ENCODE peak calls at places on chromosomes 4 and X, in five cellular contexts. One of them, this sample, is unnamed.

GRCh38 chrX:120781416-120781815 is 94.2 kb downstream of the CT47B1 start:
- DNase-seq in HEK293T: no peak
- DNase-seq in GM12878: no peak
- DNase-seq in NT2/D1: no peak
- DNase-seq in HepG2: no peak
- DNase-seq in this sample: no peak

GRCh38 chrX:23901805-23902204 is 5.9 kb downstream of the APOO start:
- DNase-seq in HEK293T: peak
- DNase-seq in GM12878: peak
- DNase-seq in NT2/D1: peak
- DNase-seq in HepG2: peak
- DNase-seq in this sample: no peak

GRCh38 chr4:24568425-24568824 is 15.9 kb downstream of the DHX15 start:
- DNase-seq in HEK293T: no peak
- DNase-seq in GM12878: no peak
- DNase-seq in NT2/D1: no peak
- DNase-seq in HepG2: no peak
- DNase-seq in this sample: no peak

GRCh38 chr4:125004676-125005075 is 292.1 kb upstream of the ANKRD50 start:
- DNase-seq in HEK293T: no peak
- DNase-seq in GM12878: no peak
- DNase-seq in NT2/D1: no peak
- DNase-seq in HepG2: no peak
- DNase-seq in this sample: no peak

GRCh38 chr4:52982246-52982950 is 120.3 kb downstream of the RASL11B start:
- DNase-seq in HEK293T: peak
- DNase-seq in GM12878: no peak
- DNase-seq in NT2/D1: peak
- DNase-seq in HepG2: peak
- DNase-seq in this sample: no peak

GRCh38 chrX:27964432-27964831 is 16.8 kb downstream of the DCAF8L1 start:
- DNase-seq in HEK293T: no peak
- DNase-seq in GM12878: no peak
- DNase-seq in NT2/D1: no peak
- DNase-seq in HepG2: no peak
- DNase-seq in this sample: no peak

GRCh38 chr4:38948551-38948950 is 80.9 kb downstream of the FAM114A1 start:
- DNase-seq in HEK293T: no peak
- DNase-seq in GM12878: no peak
- DNase-seq in NT2/D1: no peak
- DNase-seq in HepG2: no peak
- DNase-seq in this sample: no peak

GRCh38 chr4:128862608-128863313 is 53.3 kb downstream of the JADE1 start:
- DNase-seq in HEK293T: no peak
- DNase-seq in GM12878: peak
- DNase-seq in NT2/D1: no peak
- DNase-seq in HepG2: no peak
- DNase-seq in this sample: no peak

GRCh38 chrX:115058276-115058675 is 40.9 kb upstream of the IL13RA2 start:
- DNase-seq in HEK293T: no peak
- DNase-seq in GM12878: no peak
- DNase-seq in NT2/D1: no peak
- DNase-seq in HepG2: no peak
- DNase-seq in this sample: no peak

GRCh38 chr4:89939994-89940393 is 45.3 kb downstream of the MMRN1 start:
- DNase-seq in HEK293T: no peak
- DNase-seq in GM12878: no peak
- DNase-seq in NT2/D1: no peak
- DNase-seq in HepG2: no peak
- DNase-seq in this sample: no peak

GRCh38 chrX:14964500-14964899 is 91.3 kb downstream of the MOSPD2 start:
- DNase-seq in HEK293T: no peak
- DNase-seq in GM12878: no peak
- DNase-seq in NT2/D1: no peak
- DNase-seq in HepG2: no peak
- DNase-seq in this sample: no peak

GRCh38 chrX:11137543-11138139 is 26.5 kb downstream of the HCCS start:
- DNase-seq in HEK293T: no peak
- DNase-seq in GM12878: no peak
- DNase-seq in NT2/D1: no peak
- DNase-seq in HepG2: peak
- DNase-seq in this sample: no peak

GRCh38 chr4:132101526-132101925 is 1047.6 kb upstream of the PCDH10 start:
- DNase-seq in HEK293T: no peak
- DNase-seq in GM12878: no peak
- DNase-seq in NT2/D1: no peak
- DNase-seq in HepG2: no peak
- DNase-seq in this sample: no peak

GRCh38 chrX:119784747-119785446 is 6.5 kb downstream of the RPL39 start:
- DNase-seq in HEK293T: peak
- DNase-seq in GM12878: no peak
- DNase-seq in NT2/D1: no peak
- DNase-seq in HepG2: no peak
- DNase-seq in this sample: peak

GRCh38 chr4:177728361-177729152 is 286.3 kb upstream of the AGA start:
- DNase-seq in HEK293T: no peak
- DNase-seq in GM12878: no peak
- DNase-seq in NT2/D1: no peak
- DNase-seq in HepG2: peak
- DNase-seq in this sample: no peak

GRCh38 chr4:102454981-102455690 is 46.0 kb upstream of the NFKB1 start:
- DNase-seq in HEK293T: no peak
- DNase-seq in GM12878: no peak
- DNase-seq in NT2/D1: no peak
- DNase-seq in HepG2: no peak
- DNase-seq in this sample: no peak

GRCh38 chr4:25308761-25309160 is 3.8 kb upstream of the ZCCHC4 start:
- DNase-seq in HEK293T: no peak
- DNase-seq in GM12878: no peak
- DNase-seq in NT2/D1: no peak
- DNase-seq in HepG2: peak
- DNase-seq in this sample: no peak

GRCh38 chrX:10015711-10016515 is 48.8 kb downstream of the CLDN34 start:
- DNase-seq in HEK293T: no peak
- DNase-seq in GM12878: no peak
- DNase-seq in NT2/D1: no peak
- DNase-seq in HepG2: no peak
- DNase-seq in this sample: peak

GRCh38 chrX:120790552-120790951 is 85.1 kb downstream of the CT47B1 start:
- DNase-seq in HEK293T: no peak
- DNase-seq in GM12878: no peak
- DNase-seq in NT2/D1: no peak
- DNase-seq in HepG2: no peak
- DNase-seq in this sample: no peak

GRCh38 chr4:17168571-17168970 is 270.1 kb upstream of the LDB2 start:
- DNase-seq in HEK293T: peak
- DNase-seq in GM12878: no peak
- DNase-seq in NT2/D1: peak
- DNase-seq in HepG2: no peak
- DNase-seq in this sample: no peak

GRCh38 chr4:74111990-74112389 is 13.0 kb upstream of the CXCL2 start:
- DNase-seq in HEK293T: no peak
- DNase-seq in GM12878: no peak
- DNase-seq in NT2/D1: no peak
- DNase-seq in HepG2: no peak
- DNase-seq in this sample: no peak

GRCh38 chrX:87664381-87664780 is 146.8 kb downstream of the KLHL4 start:
- DNase-seq in HEK293T: no peak
- DNase-seq in GM12878: no peak
- DNase-seq in NT2/D1: no peak
- DNase-seq in HepG2: no peak
- DNase-seq in this sample: no peak

GRCh38 chr4:656651-657337 is 17.3 kb downstream of the ATP5ME start:
- DNase-seq in HEK293T: no peak
- DNase-seq in GM12878: no peak
- DNase-seq in NT2/D1: no peak
- DNase-seq in HepG2: peak
- DNase-seq in this sample: no peak

GRCh38 chr4:57553695-57554094 is 443.5 kb upstream of the IGFBP7 start:
- DNase-seq in HEK293T: no peak
- DNase-seq in GM12878: no peak
- DNase-seq in NT2/D1: no peak
- DNase-seq in HepG2: no peak
- DNase-seq in this sample: no peak

DNA sequence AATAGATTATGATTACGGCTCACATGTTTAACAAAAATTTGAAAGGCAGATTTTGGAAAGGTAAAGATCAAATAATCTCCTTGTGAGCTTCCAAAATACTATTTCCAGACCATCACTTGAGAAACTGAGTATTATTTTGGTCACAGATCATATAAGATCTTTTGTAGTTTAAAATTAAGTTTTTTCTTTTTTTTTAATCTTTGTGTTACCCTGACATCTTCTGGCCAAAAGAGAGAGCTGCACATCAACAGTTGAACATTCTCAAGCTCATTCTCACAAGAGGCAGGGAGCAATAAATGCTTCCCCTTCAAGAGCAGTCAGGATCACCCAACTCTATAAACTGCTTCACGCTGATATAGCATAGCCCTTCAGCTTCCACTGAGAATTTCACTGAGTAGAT is 15.9 kb downstream of the TMEM192 start:
- DNase-seq in HEK293T: peak
- DNase-seq in GM12878: no peak
- DNase-seq in NT2/D1: no peak
- DNase-seq in HepG2: peak
- DNase-seq in this sample: no peak
- TF ChIP-seq SUZ12 in HEK293T: no peak
- TF ChIP-seq SUZ12 in GM12878: no peak
- TF ChIP-seq SUZ12 in NT2/D1: no peak
- TF ChIP-seq SUZ12 in HepG2: no peak
- TF ChIP-seq SUZ12 in this sample: no peak

GRCh38 chrX:103363046-103363445 is 6.7 kb downstream of the TCEAL9 start:
- DNase-seq in HEK293T: no peak
- DNase-seq in GM12878: no peak
- DNase-seq in NT2/D1: no peak
- DNase-seq in HepG2: no peak
- DNase-seq in this sample: no peak
- TF ChIP-seq SUZ12 in HEK293T: no peak
- TF ChIP-seq SUZ12 in GM12878: no peak
- TF ChIP-seq SUZ12 in NT2/D1: no peak
- TF ChIP-seq SUZ12 in HepG2: no peak
- TF ChIP-seq SUZ12 in this sample: no peak

GRCh38 chr4:101217353-101218031 is 129.8 kb downstream of the PPP3CA start:
- DNase-seq in HEK293T: no peak
- DNase-seq in GM12878: no peak
- DNase-seq in NT2/D1: no peak
- DNase-seq in HepG2: no peak
- DNase-seq in this sample: no peak
- TF ChIP-seq SUZ12 in HEK293T: no peak
- TF ChIP-seq SUZ12 in GM12878: no peak
- TF ChIP-seq SUZ12 in NT2/D1: no peak
- TF ChIP-seq SUZ12 in HepG2: no peak
- TF ChIP-seq SUZ12 in this sample: no peak

GRCh38 chrX:68443155-68443868 is 10.0 kb upstream of the OPHN1 start:
- DNase-seq in HEK293T: no peak
- DNase-seq in GM12878: peak
- DNase-seq in NT2/D1: no peak
- DNase-seq in HepG2: peak
- DNase-seq in this sample: no peak

GRCh38 chrX:68440438-68440837 is 7.1 kb upstream of the OPHN1 start:
- DNase-seq in HEK293T: no peak
- DNase-seq in GM12878: no peak
- DNase-seq in NT2/D1: no peak
- DNase-seq in HepG2: no peak
- DNase-seq in this sample: no peak

GRCh38 chrX:68439341-68439740 is 6.0 kb upstream of the OPHN1 start:
- DNase-seq in HEK293T: no peak
- DNase-seq in GM12878: no peak
- DNase-seq in NT2/D1: no peak
- DNase-seq in HepG2: no peak
- DNase-seq in this sample: no peak

GRCh38 chrX:68438575-68438974 is 5.3 kb upstream of the OPHN1 start:
- DNase-seq in HEK293T: no peak
- DNase-seq in GM12878: no peak
- DNase-seq in NT2/D1: no peak
- DNase-seq in HepG2: peak
- DNase-seq in this sample: no peak

DNA sequence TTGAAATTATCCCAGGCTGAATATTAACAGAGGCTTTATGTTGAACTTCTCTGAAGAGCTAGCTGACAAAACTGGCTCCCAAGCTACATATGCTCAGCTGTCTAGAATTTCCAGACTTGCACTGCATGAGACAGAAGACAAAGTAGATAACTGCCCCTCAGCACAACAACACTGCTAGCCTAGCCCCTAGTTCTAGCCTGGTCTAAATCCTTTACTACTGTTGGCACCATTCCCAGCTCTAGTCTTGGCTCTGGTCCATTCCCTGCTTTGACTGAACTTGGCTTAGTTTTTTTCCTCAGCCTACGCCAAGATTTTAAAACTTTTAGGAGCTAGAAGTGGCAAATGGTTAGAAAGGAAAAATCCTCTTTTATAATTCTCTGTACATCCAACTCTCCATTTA is 7.6 kb upstream of the OPHN1 start:
- DNase-seq in HEK293T: peak
- DNase-seq in GM12878: no peak
- DNase-seq in NT2/D1: no peak
- DNase-seq in HepG2: peak
- DNase-seq in this sample: no peak
- TF ChIP-seq SUZ12 in HEK293T: no peak
- TF ChIP-seq SUZ12 in GM12878: no peak
- TF ChIP-seq SUZ12 in NT2/D1: no peak
- TF ChIP-seq SUZ12 in HepG2: no peak
- TF ChIP-seq SUZ12 in this sample: no peak

DNA sequence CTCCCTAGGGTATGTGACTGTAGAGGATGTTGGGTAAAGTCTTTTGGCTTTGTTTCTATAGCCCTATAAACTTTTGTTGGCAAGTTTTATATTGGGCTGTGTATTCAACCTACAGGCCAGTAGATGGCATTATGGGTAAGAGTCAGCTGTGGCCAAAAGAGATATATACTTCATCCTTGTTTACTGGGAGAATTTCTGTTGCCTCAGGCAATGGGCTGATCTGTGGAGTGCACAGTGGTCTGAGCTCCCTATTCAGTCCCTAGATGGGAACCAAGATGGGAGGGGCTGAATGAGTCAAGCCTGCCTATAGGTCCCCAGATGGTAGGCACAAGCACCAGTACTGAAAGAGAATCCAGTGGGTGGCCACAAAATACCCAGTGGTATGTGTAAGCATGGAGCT is 580.6 kb downstream of the EPHA5 start:
- DNase-seq in HEK293T: no peak
- DNase-seq in GM12878: no peak
- DNase-seq in NT2/D1: no peak
- DNase-seq in HepG2: no peak
- DNase-seq in this sample: no peak
- TF ChIP-seq SUZ12 in HEK293T: no peak
- TF ChIP-seq SUZ12 in GM12878: no peak
- TF ChIP-seq SUZ12 in NT2/D1: no peak
- TF ChIP-seq SUZ12 in HepG2: no peak
- TF ChIP-seq SUZ12 in this sample: no peak

DNA sequence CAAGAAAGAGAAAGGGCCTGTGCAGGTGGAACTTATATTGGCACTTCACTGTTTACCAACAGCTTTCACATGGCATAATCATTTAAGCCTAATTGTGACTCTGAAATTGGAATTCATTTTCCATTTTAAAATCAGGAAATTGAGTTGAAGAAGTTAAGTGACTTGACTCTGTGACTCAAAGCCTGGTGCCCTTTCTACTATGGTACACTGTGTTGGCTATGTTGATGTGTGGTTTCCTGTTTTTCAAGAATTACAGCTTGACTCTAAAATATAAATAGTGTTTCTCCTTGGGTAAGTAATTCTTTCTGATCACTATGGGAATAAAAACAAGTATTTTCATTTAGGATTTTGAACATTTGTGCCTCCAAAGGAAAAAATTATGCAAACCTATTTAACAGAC is 4.3 kb downstream of the AFF1 start:
- DNase-seq in HEK293T: no peak
- DNase-seq in GM12878: no peak
- DNase-seq in NT2/D1: no peak
- DNase-seq in HepG2: no peak
- DNase-seq in this sample: no peak
- TF ChIP-seq SUZ12 in HEK293T: no peak
- TF ChIP-seq SUZ12 in GM12878: no peak
- TF ChIP-seq SUZ12 in NT2/D1: no peak
- TF ChIP-seq SUZ12 in HepG2: no peak
- TF ChIP-seq SUZ12 in this sample: no peak

This sample was measured in H1.